ENCODE peak calls at places on chromosome 7, in ten cellular contexts. One of them, this sample, is unnamed.

GRCh38 chr7:30406664-30407425 is 71.7 kb downstream of the NOD1 start:
- DNase-seq in EL: no peak
- DNase-seq in NCI-H69: peak
- DNase-seq in stimulated activated naive CD4-positive, alpha-beta T cell: no peak
- DNase-seq in cardiac muscle cell: no peak
- DNase-seq in effector CD8-positive, alpha-beta T cell: no peak
- DNase-seq in activated CD8-positive, alpha-beta memory T cell treated with anti-CD3 and anti-CD28 coated beads for 24 hours: no peak
- DNase-seq in Panc1: no peak
- DNase-seq in stimulated activated CD8-positive, alpha-beta memory T cell treated with anti-CD3 and anti-CD28 coated beads, Interleukin-7, amount 100 ng/mL, for 1 hour: no peak
- DNase-seq in iPS-NIHi11: no peak
- DNase-seq in this sample: no peak

GRCh38 chr7:127447326-127447945 is 54.9 kb upstream of the ZNF800 start:
- DNase-seq in Panc1: peak
- DNase-seq in activated CD8-positive, alpha-beta memory T cell treated with anti-CD3 and anti-CD28 coated beads for 24 hours: peak
- DNase-seq in cardiac muscle cell: peak
- DNase-seq in iPS-NIHi11: peak
- DNase-seq in stimulated activated CD8-positive, alpha-beta memory T cell treated with anti-CD3 and anti-CD28 coated beads, Interleukin-7, amount 100 ng/mL, for 1 hour: peak
- DNase-seq in effector CD8-positive, alpha-beta T cell: no peak
- DNase-seq in NCI-H69: peak
- DNase-seq in stimulated activated naive CD4-positive, alpha-beta T cell: peak
- DNase-seq in EL: peak
- DNase-seq in this sample: no peak

GRCh38 chr7:116511552-116512523 is 12.3 kb downstream of the CAV2 start:
- DNase-seq in iPS-NIHi11: no peak
- DNase-seq in stimulated activated CD8-positive, alpha-beta memory T cell treated with anti-CD3 and anti-CD28 coated beads, Interleukin-7, amount 100 ng/mL, for 1 hour: no peak
- DNase-seq in Panc1: peak
- DNase-seq in stimulated activated naive CD4-positive, alpha-beta T cell: no peak
- DNase-seq in activated CD8-positive, alpha-beta memory T cell treated with anti-CD3 and anti-CD28 coated beads for 24 hours: no peak
- DNase-seq in effector CD8-positive, alpha-beta T cell: no peak
- DNase-seq in EL: peak
- DNase-seq in cardiac muscle cell: peak
- DNase-seq in NCI-H69: peak
- DNase-seq in this sample: no peak

GRCh38 chr7:106217089-106217542 is 67.7 kb downstream of the NAMPT start:
- DNase-seq in Panc1: peak
- DNase-seq in iPS-NIHi11: no peak
- DNase-seq in activated CD8-positive, alpha-beta memory T cell treated with anti-CD3 and anti-CD28 coated beads for 24 hours: no peak
- DNase-seq in stimulated activated naive CD4-positive, alpha-beta T cell: no peak
- DNase-seq in stimulated activated CD8-positive, alpha-beta memory T cell treated with anti-CD3 and anti-CD28 coated beads, Interleukin-7, amount 100 ng/mL, for 1 hour: no peak
- DNase-seq in cardiac muscle cell: peak
- DNase-seq in effector CD8-positive, alpha-beta T cell: no peak
- DNase-seq in EL: peak
- DNase-seq in NCI-H69: peak
- DNase-seq in this sample: no peak

GRCh38 chr7:17302575-17303142 is 4.2 kb downstream of the AHR start:
- DNase-seq in NCI-H69: peak
- DNase-seq in effector CD8-positive, alpha-beta T cell: no peak
- DNase-seq in stimulated activated CD8-positive, alpha-beta memory T cell treated with anti-CD3 and anti-CD28 coated beads, Interleukin-7, amount 100 ng/mL, for 1 hour: no peak
- DNase-seq in Panc1: no peak
- DNase-seq in stimulated activated naive CD4-positive, alpha-beta T cell: no peak
- DNase-seq in iPS-NIHi11: no peak
- DNase-seq in activated CD8-positive, alpha-beta memory T cell treated with anti-CD3 and anti-CD28 coated beads for 24 hours: no peak
- DNase-seq in EL: no peak
- DNase-seq in cardiac muscle cell: peak
- DNase-seq in this sample: no peak

GRCh38 chr7:68267486-68267885 is 1270.9 kb downstream of the TYW1 start:
- DNase-seq in EL: no peak
- DNase-seq in effector CD8-positive, alpha-beta T cell: no peak
- DNase-seq in NCI-H69: no peak
- DNase-seq in iPS-NIHi11: no peak
- DNase-seq in stimulated activated CD8-positive, alpha-beta memory T cell treated with anti-CD3 and anti-CD28 coated beads, Interleukin-7, amount 100 ng/mL, for 1 hour: no peak
- DNase-seq in stimulated activated naive CD4-positive, alpha-beta T cell: no peak
- DNase-seq in Panc1: no peak
- DNase-seq in cardiac muscle cell: no peak
- DNase-seq in activated CD8-positive, alpha-beta memory T cell treated with anti-CD3 and anti-CD28 coated beads for 24 hours: no peak
- DNase-seq in this sample: no peak

GRCh38 chr7:107372298-107372697 is 97.6 kb upstream of the GPR22 start:
- DNase-seq in effector CD8-positive, alpha-beta T cell: no peak
- DNase-seq in EL: peak
- DNase-seq in stimulated activated naive CD4-positive, alpha-beta T cell: no peak
- DNase-seq in iPS-NIHi11: no peak
- DNase-seq in stimulated activated CD8-positive, alpha-beta memory T cell treated with anti-CD3 and anti-CD28 coated beads, Interleukin-7, amount 100 ng/mL, for 1 hour: no peak
- DNase-seq in NCI-H69: no peak
- DNase-seq in activated CD8-positive, alpha-beta memory T cell treated with anti-CD3 and anti-CD28 coated beads for 24 hours: no peak
- DNase-seq in Panc1: no peak
- DNase-seq in cardiac muscle cell: no peak
- DNase-seq in this sample: no peak

GRCh38 chr7:8290645-8291308 is 28.8 kb upstream of the ICA1 start:
- DNase-seq in cardiac muscle cell: no peak
- DNase-seq in activated CD8-positive, alpha-beta memory T cell treated with anti-CD3 and anti-CD28 coated beads for 24 hours: no peak
- DNase-seq in stimulated activated naive CD4-positive, alpha-beta T cell: no peak
- DNase-seq in Panc1: no peak
- DNase-seq in NCI-H69: peak
- DNase-seq in EL: no peak
- DNase-seq in iPS-NIHi11: no peak
- DNase-seq in effector CD8-positive, alpha-beta T cell: no peak
- DNase-seq in stimulated activated CD8-positive, alpha-beta memory T cell treated with anti-CD3 and anti-CD28 coated beads, Interleukin-7, amount 100 ng/mL, for 1 hour: no peak
- DNase-seq in this sample: no peak

GRCh38 chr7:94258856-94259255 is 135.8 kb upstream of the COL1A2 start:
- DNase-seq in effector CD8-positive, alpha-beta T cell: no peak
- DNase-seq in EL: no peak
- DNase-seq in cardiac muscle cell: no peak
- DNase-seq in iPS-NIHi11: peak
- DNase-seq in Panc1: no peak
- DNase-seq in NCI-H69: peak
- DNase-seq in stimulated activated naive CD4-positive, alpha-beta T cell: no peak
- DNase-seq in stimulated activated CD8-positive, alpha-beta memory T cell treated with anti-CD3 and anti-CD28 coated beads, Interleukin-7, amount 100 ng/mL, for 1 hour: no peak
- DNase-seq in activated CD8-positive, alpha-beta memory T cell treated with anti-CD3 and anti-CD28 coated beads for 24 hours: no peak
- DNase-seq in this sample: no peak

GRCh38 chr7:87059525-87060287 is at the start of gene ELAPOR2:
- DNase-seq in EL: peak
- DNase-seq in cardiac muscle cell: peak
- DNase-seq in Panc1: no peak
- DNase-seq in effector CD8-positive, alpha-beta T cell: peak
- DNase-seq in stimulated activated naive CD4-positive, alpha-beta T cell: peak
- DNase-seq in stimulated activated CD8-positive, alpha-beta memory T cell treated with anti-CD3 and anti-CD28 coated beads, Interleukin-7, amount 100 ng/mL, for 1 hour: peak
- DNase-seq in iPS-NIHi11: peak
- DNase-seq in NCI-H69: peak
- DNase-seq in activated CD8-positive, alpha-beta memory T cell treated with anti-CD3 and anti-CD28 coated beads for 24 hours: peak
- DNase-seq in this sample: peak

GRCh38 chr7:115066050-115066449 is 144.2 kb downstream of the MDFIC start:
- DNase-seq in effector CD8-positive, alpha-beta T cell: no peak
- DNase-seq in activated CD8-positive, alpha-beta memory T cell treated with anti-CD3 and anti-CD28 coated beads for 24 hours: no peak
- DNase-seq in cardiac muscle cell: no peak
- DNase-seq in stimulated activated naive CD4-positive, alpha-beta T cell: no peak
- DNase-seq in NCI-H69: peak
- DNase-seq in EL: no peak
- DNase-seq in iPS-NIHi11: no peak
- DNase-seq in stimulated activated CD8-positive, alpha-beta memory T cell treated with anti-CD3 and anti-CD28 coated beads, Interleukin-7, amount 100 ng/mL, for 1 hour: no peak
- DNase-seq in Panc1: no peak
- DNase-seq in this sample: no peak

GRCh38 chr7:158849553-158850389 is 6.6 kb upstream of the DYNC2I1 start:
- DNase-seq in stimulated activated naive CD4-positive, alpha-beta T cell: no peak
- DNase-seq in effector CD8-positive, alpha-beta T cell: no peak
- DNase-seq in NCI-H69: peak
- DNase-seq in EL: no peak
- DNase-seq in activated CD8-positive, alpha-beta memory T cell treated with anti-CD3 and anti-CD28 coated beads for 24 hours: no peak
- DNase-seq in stimulated activated CD8-positive, alpha-beta memory T cell treated with anti-CD3 and anti-CD28 coated beads, Interleukin-7, amount 100 ng/mL, for 1 hour: no peak
- DNase-seq in cardiac muscle cell: no peak
- DNase-seq in Panc1: no peak
- DNase-seq in iPS-NIHi11: no peak
- DNase-seq in this sample: no peak

GRCh38 chr7:22677680-22678079 is 49.3 kb upstream of the IL6 start:
- DNase-seq in stimulated activated naive CD4-positive, alpha-beta T cell: no peak
- DNase-seq in iPS-NIHi11: no peak
- DNase-seq in NCI-H69: no peak
- DNase-seq in stimulated activated CD8-positive, alpha-beta memory T cell treated with anti-CD3 and anti-CD28 coated beads, Interleukin-7, amount 100 ng/mL, for 1 hour: no peak
- DNase-seq in effector CD8-positive, alpha-beta T cell: no peak
- DNase-seq in EL: no peak
- DNase-seq in Panc1: no peak
- DNase-seq in activated CD8-positive, alpha-beta memory T cell treated with anti-CD3 and anti-CD28 coated beads for 24 hours: no peak
- DNase-seq in cardiac muscle cell: no peak
- DNase-seq in this sample: no peak

GRCh38 chr7:30765359-30765758 is 5.9 kb upstream of the MINDY4 start:
- DNase-seq in Panc1: no peak
- DNase-seq in stimulated activated naive CD4-positive, alpha-beta T cell: no peak
- DNase-seq in EL: no peak
- DNase-seq in activated CD8-positive, alpha-beta memory T cell treated with anti-CD3 and anti-CD28 coated beads for 24 hours: no peak
- DNase-seq in stimulated activated CD8-positive, alpha-beta memory T cell treated with anti-CD3 and anti-CD28 coated beads, Interleukin-7, amount 100 ng/mL, for 1 hour: no peak
- DNase-seq in NCI-H69: no peak
- DNase-seq in effector CD8-positive, alpha-beta T cell: no peak
- DNase-seq in cardiac muscle cell: no peak
- DNase-seq in iPS-NIHi11: no peak
- DNase-seq in this sample: no peak

GRCh38 chr7:20913853-20914252 is 127.2 kb upstream of the SP8 start:
- DNase-seq in activated CD8-positive, alpha-beta memory T cell treated with anti-CD3 and anti-CD28 coated beads for 24 hours: no peak
- DNase-seq in Panc1: no peak
- DNase-seq in iPS-NIHi11: no peak
- DNase-seq in stimulated activated CD8-positive, alpha-beta memory T cell treated with anti-CD3 and anti-CD28 coated beads, Interleukin-7, amount 100 ng/mL, for 1 hour: no peak
- DNase-seq in cardiac muscle cell: no peak
- DNase-seq in NCI-H69: peak
- DNase-seq in stimulated activated naive CD4-positive, alpha-beta T cell: no peak
- DNase-seq in EL: no peak
- DNase-seq in effector CD8-positive, alpha-beta T cell: no peak
- DNase-seq in this sample: no peak

GRCh38 chr7:114214454-114214853 is 200.2 kb upstream of the FOXP2 start:
- DNase-seq in effector CD8-positive, alpha-beta T cell: no peak
- DNase-seq in NCI-H69: no peak
- DNase-seq in iPS-NIHi11: peak
- DNase-seq in EL: no peak
- DNase-seq in stimulated activated naive CD4-positive, alpha-beta T cell: no peak
- DNase-seq in Panc1: no peak
- DNase-seq in cardiac muscle cell: no peak
- DNase-seq in activated CD8-positive, alpha-beta memory T cell treated with anti-CD3 and anti-CD28 coated beads for 24 hours: no peak
- DNase-seq in stimulated activated CD8-positive, alpha-beta memory T cell treated with anti-CD3 and anti-CD28 coated beads, Interleukin-7, amount 100 ng/mL, for 1 hour: no peak
- DNase-seq in this sample: no peak

GRCh38 chr7:12827920-12828319 is 140.5 kb downstream of the ARL4A start:
- DNase-seq in EL: no peak
- DNase-seq in NCI-H69: no peak
- DNase-seq in cardiac muscle cell: no peak
- DNase-seq in effector CD8-positive, alpha-beta T cell: no peak
- DNase-seq in stimulated activated CD8-positive, alpha-beta memory T cell treated with anti-CD3 and anti-CD28 coated beads, Interleukin-7, amount 100 ng/mL, for 1 hour: no peak
- DNase-seq in Panc1: no peak
- DNase-seq in activated CD8-positive, alpha-beta memory T cell treated with anti-CD3 and anti-CD28 coated beads for 24 hours: no peak
- DNase-seq in stimulated activated naive CD4-positive, alpha-beta T cell: no peak
- DNase-seq in iPS-NIHi11: no peak
- DNase-seq in this sample: no peak

GRCh38 chr7:141562036-141562435 is 10.8 kb downstream of the AGK start:
- DNase-seq in stimulated activated CD8-positive, alpha-beta memory T cell treated with anti-CD3 and anti-CD28 coated beads, Interleukin-7, amount 100 ng/mL, for 1 hour: no peak
- DNase-seq in NCI-H69: no peak
- DNase-seq in stimulated activated naive CD4-positive, alpha-beta T cell: no peak
- DNase-seq in activated CD8-positive, alpha-beta memory T cell treated with anti-CD3 and anti-CD28 coated beads for 24 hours: no peak
- DNase-seq in Panc1: no peak
- DNase-seq in EL: no peak
- DNase-seq in iPS-NIHi11: no peak
- DNase-seq in effector CD8-positive, alpha-beta T cell: no peak
- DNase-seq in cardiac muscle cell: no peak
- DNase-seq in this sample: no peak